ENCODE peak calls at places on chromosomes 1 and 21, in four cellular contexts. R is K562, S is SK-N-SH, A is HepG2. V is an unnamed sample.

GRCh38 chr1:53077599-53077965 is 15.6 kb downstream of the PODN start:
- DNase-seq in R (no peak), S (no peak), A (no peak), V (no peak)

GRCh38 chr21:38809170-38809878 is 3.6 kb downstream of the ETS2 start:
- DNase-seq in R (no peak), S (no peak), A (no peak), V (no peak)

GRCh38 chr1:218823291-218823900 is 350.3 kb upstream of the LYPLAL1 start:
- DNase-seq in R (no peak), S (no peak), A (no peak), V (no peak)

GRCh38 chr1:184866991-184867788 is 107.1 kb downstream of the NIBAN1 start:
- DNase-seq in R (no peak), S (no peak), A (no peak), V (no peak)

GRCh38 chr1:8211620-8212442 is 106.1 kb upstream of the SLC45A1 start:
- DNase-seq in R (peak; percentile 52), S (no peak), A (peak; percentile 97), V (no peak)

GRCh38 chr1:204266504-204267034 is 52.8 kb upstream of the GOLT1A start:
- DNase-seq in R (no peak), S (no peak), A (peak; percentile 92), V (no peak)

GRCh38 chr21:25855591-25855990 is 120.8 kb downstream of the GABPA start:
- DNase-seq in R (no peak), S (no peak), A (no peak), V (no peak)

GRCh38 chr1:192201303-192201702 is 43.0 kb downstream of the RGS18 start:
- DNase-seq in R (peak; percentile 18), S (no peak), A (no peak), V (no peak)

GRCh38 chr1:222068937-222069336 is 327.0 kb upstream of the DUSP10 start:
- DNase-seq in R (no peak), S (no peak), A (no peak), V (no peak)

GRCh38 chr1:16189003-16189402 is 23.4 kb downstream of the ARHGEF19 start:
- DNase-seq in R (peak; percentile 42), S (no peak), A (no peak), V (no peak)

GRCh38 chr1:28045777-28046176 is 42.6 kb downstream of the EYA3 start:
- DNase-seq in R (no peak), S (no peak), A (no peak), V (no peak)

GRCh38 chr1:36829951-36830350 is 204.4 kb downstream of the GRIK3 start:
- DNase-seq in R (no peak), S (no peak), A (no peak), V (no peak)

GRCh38 chr1:164589961-164590507 is 31.1 kb downstream of the PBX1 start:
- DNase-seq in R (no peak), S (no peak), A (no peak), V (peak; percentile 48)

GRCh38 chr1:98389809-98390208 is 271.7 kb upstream of the SNX7 start:
- DNase-seq in R (no peak), S (no peak), A (no peak), V (no peak)

GRCh38 chr1:228378453-228379164 is 28.0 kb downstream of the TRIM11 start:
- DNase-seq in R (peak; percentile 77), S (peak; percentile 96), A (no peak), V (peak; percentile 93)

GRCh38 chr1:230758705-230759354 is 11.6 kb downstream of the CAPN9 start:
- DNase-seq in R (no peak), S (peak; percentile 74), A (no peak), V (no peak)

GRCh38 chr1:201149400-201149799 is 4.9 kb downstream of the TMEM9 start:
- DNase-seq in R (peak; percentile 72), S (peak; percentile 69), A (peak; percentile 59), V (no peak)

GRCh38 chr1:37475380-37476086 is 1.2 kb downstream of the ZC3H12A start:
- DNase-seq in R (peak; percentile 47), S (no peak), A (no peak), V (no peak)

GRCh38 chr1:8560611-8561544 is 243.0 kb downstream of the SLC45A1 start:
- DNase-seq in R (peak; percentile 69), S (peak; percentile 38), A (peak; percentile 61), V (no peak)

GRCh38 chr1:223714849-223715709 is 2.7 kb downstream of the CAPN2 start:
- DNase-seq in R (peak; percentile 85), S (no peak), A (no peak), V (no peak)

GRCh38 chr1:205228052-205228451 is 306 bp downstream of the TMCC2 start:
- DNase-seq in R (no peak), S (no peak), A (no peak), V (no peak)

GRCh38 chr21:42654913-42655796 is 1.7 kb downstream of the PDE9A start:
- DNase-seq in R (no peak), S (no peak), A (no peak), V (no peak)

GRCh38 chr1:218865591-218865990 is 308.1 kb upstream of the LYPLAL1 start:
- DNase-seq in R (no peak), S (no peak), A (no peak), V (no peak)

GRCh38 chr1:90721210-90722194 is 4.4 kb upstream of the BARHL2 start:
- DNase-seq in R (peak; percentile 83), S (peak; percentile 81), A (peak; percentile 42), V (peak; percentile 83)

GRCh38 chr1:61951731-61952585 is 209.7 kb downstream of the PATJ start:
- DNase-seq in R (no peak), S (no peak), A (no peak), V (no peak)

GRCh38 chr1:225899044-225899925 is 10.3 kb upstream of the LEFTY1 start:
- DNase-seq in R (peak; percentile 73), S (no peak), A (no peak), V (peak; percentile 75)

GRCh38 chr1:2403273-2403672 is 9.1 kb downstream of the PEX10 start:
- DNase-seq in R (no peak), S (no peak), A (no peak), V (no peak)

GRCh38 chr1:215417122-215417521 is 150.0 kb upstream of the KCTD3 start:
- DNase-seq in R (no peak), S (no peak), A (no peak), V (no peak)

GRCh38 chr1:45206808-45207624 is 611 bp upstream of the ZSWIM5 start:
- DNase-seq in R (no peak), S (no peak), A (no peak), V (no peak)

GRCh38 chr1:22652881-22653316 is at the start of gene C1QB:
- DNase-seq in R (no peak), S (no peak), A (no peak), V (no peak)

GRCh38 chr1:239868117-239868516 is 223.6 kb upstream of the FMN2 start:
- DNase-seq in R (no peak), S (peak; percentile 29), A (no peak), V (no peak)

GRCh38 chr1:92797961-92798360 is 13.1 kb upstream of the EVI5 start:
- DNase-seq in R (no peak), S (no peak), A (no peak), V (no peak)

GRCh38 chr1:217059401-217059800 is 336.2 kb upstream of the ESRRG start:
- DNase-seq in R (no peak), S (no peak), A (no peak), V (no peak)
- TF ChIP-seq FOXJ3 in R (no peak), S (no peak), A (no peak), V (no peak)

DNA sequence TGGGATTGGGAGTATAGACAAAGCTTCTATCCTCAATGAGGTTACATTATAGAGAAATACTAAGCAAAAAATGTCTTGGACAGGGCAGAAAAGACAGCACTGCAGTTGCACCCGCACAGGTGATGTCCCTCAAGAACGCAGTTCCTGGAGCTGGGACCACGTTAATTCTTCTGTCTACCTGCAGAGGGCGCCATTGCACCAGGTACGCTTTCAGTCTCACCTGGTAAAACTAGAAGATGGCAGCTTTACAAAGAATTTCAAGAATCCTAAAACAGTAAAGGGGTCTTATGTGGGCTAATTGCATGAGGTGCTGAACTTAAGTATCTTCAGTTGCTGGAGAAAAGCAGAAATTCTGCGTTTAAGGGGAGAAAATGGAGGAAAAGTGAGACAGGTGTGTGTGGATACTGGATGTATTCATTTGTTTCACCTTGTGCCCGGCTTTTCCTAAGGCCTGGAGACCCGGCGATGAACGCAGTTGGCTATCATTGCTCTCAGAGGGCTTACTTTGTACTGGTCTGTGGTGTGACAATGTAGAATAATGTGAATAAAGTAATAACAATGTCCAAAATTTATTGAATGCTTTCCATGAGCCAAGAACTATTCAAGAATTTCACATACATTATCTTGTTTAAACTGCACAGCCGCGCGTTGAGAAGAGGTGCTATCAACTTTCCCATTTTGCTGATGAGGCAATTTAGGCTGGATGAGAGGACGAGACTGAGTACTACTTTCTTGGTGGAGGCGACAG is 276.3 kb upstream of the GREM2 start:
- DNase-seq in R (peak; percentile 66), S (peak; percentile 62), A (peak; percentile 12), V (peak; percentile 82)
- TF ChIP-seq FOXJ3 in R (no peak), S (no peak), A (no peak), V (no peak)

DNA sequence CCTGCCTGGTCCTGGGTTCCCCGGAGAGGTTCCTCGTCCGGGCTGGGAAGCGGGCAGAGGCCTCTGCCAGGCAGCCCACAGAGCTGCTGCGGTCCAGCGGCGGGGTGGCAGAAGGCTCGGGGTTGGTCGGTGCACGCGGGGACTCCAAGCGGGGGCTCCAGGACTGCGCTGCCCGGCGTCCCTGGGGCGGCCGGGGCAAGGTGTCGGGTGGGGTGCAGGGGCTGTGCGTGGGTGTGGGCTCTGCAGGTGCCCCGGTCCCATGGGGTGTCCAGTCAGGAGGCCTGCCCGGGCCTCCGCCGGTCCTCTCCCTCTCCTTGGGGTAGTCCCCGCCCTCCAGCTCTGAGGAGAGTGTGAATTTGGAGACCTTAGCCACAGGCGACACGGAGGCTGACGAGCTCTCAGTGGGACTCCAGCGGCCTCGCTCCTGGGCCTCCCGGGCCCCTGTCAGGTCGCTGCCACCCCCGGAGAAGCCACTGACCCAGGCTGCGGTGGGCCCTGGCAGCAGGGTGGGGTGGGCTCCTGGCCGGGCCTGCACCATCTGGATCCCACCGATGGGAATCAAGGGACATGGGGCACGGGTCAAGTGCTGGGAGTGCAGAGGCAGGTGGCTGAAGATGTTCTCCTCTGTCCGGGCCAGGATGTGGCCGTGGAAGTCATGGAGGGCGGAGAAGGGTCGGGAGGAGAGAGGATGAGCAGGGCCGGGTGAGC is 26.2 kb upstream of the EDN2 start:
- DNase-seq in R (no peak), S (no peak), A (no peak), V (no peak)
- TF ChIP-seq FOXJ3 in R (no peak), S (no peak), A (no peak), V (no peak)

GRCh38 chr1:162233937-162234336 is 142.7 kb downstream of the SPATA46 start:
- DNase-seq in R (no peak), S (no peak), A (no peak), V (no peak)
- TF ChIP-seq FOXJ3 in R (no peak), S (no peak), A (no peak), V (no peak)

V was measured in WTC11.